ENCODE peak calls at places on chromosomes 6 and 20, in five cellular contexts. One of them, this sample, is unnamed.

GRCh38 chr6:169618526-169619490 is 83.0 kb downstream of the WDR27 start:
- DNase-seq in mammary epithelial cell: peak
- DNase-seq in fibroblast of lung: peak
- DNase-seq in endothelial cell of umbilical vein: no peak
- DNase-seq in DND-41: no peak
- DNase-seq in this sample: no peak

GRCh38 chr6:131101911-131102680 is 33.2 kb upstream of the AKAP7 start:
- DNase-seq in mammary epithelial cell: peak
- DNase-seq in fibroblast of lung: no peak
- DNase-seq in endothelial cell of umbilical vein: peak
- DNase-seq in DND-41: no peak
- DNase-seq in this sample: no peak

GRCh38 chr6:125114248-125114858 is 39.2 kb upstream of the TPD52L1 start:
- DNase-seq in mammary epithelial cell: peak
- DNase-seq in fibroblast of lung: peak
- DNase-seq in endothelial cell of umbilical vein: peak
- DNase-seq in DND-41: peak
- DNase-seq in this sample: peak

GRCh38 chr20:3276400-3277015 is 37.5 kb upstream of the SLC4A11 start:
- DNase-seq in mammary epithelial cell: peak
- DNase-seq in fibroblast of lung: peak
- DNase-seq in endothelial cell of umbilical vein: peak
- DNase-seq in DND-41: no peak
- DNase-seq in this sample: peak

GRCh38 chr20:16472045-16472872 is 101.0 kb downstream of the KIF16B start:
- DNase-seq in mammary epithelial cell: peak
- DNase-seq in fibroblast of lung: no peak
- DNase-seq in endothelial cell of umbilical vein: no peak
- DNase-seq in DND-41: no peak
- DNase-seq in this sample: no peak

GRCh38 chr20:33561981-33562601 is 72.2 kb downstream of the CBFA2T2 start:
- DNase-seq in mammary epithelial cell: peak
- DNase-seq in fibroblast of lung: peak
- DNase-seq in endothelial cell of umbilical vein: peak
- DNase-seq in DND-41: no peak
- DNase-seq in this sample: no peak

GRCh38 chr6:33453361-33454008 is 891 bp upstream of the ZBTB9 start:
- DNase-seq in mammary epithelial cell: peak
- DNase-seq in fibroblast of lung: no peak
- DNase-seq in endothelial cell of umbilical vein: no peak
- DNase-seq in DND-41: no peak
- DNase-seq in this sample: peak

GRCh38 chr20:17594443-17594842 is 24.6 kb downstream of the DSTN start:
- DNase-seq in mammary epithelial cell: peak
- DNase-seq in fibroblast of lung: peak
- DNase-seq in endothelial cell of umbilical vein: peak
- DNase-seq in DND-41: no peak
- DNase-seq in this sample: no peak

GRCh38 chr6:37788259-37788658 is 31.3 kb upstream of the ZFAND3 start:
- DNase-seq in mammary epithelial cell: peak
- DNase-seq in fibroblast of lung: no peak
- DNase-seq in endothelial cell of umbilical vein: no peak
- DNase-seq in DND-41: no peak
- DNase-seq in this sample: no peak

GRCh38 chr6:33428219-33428890 is 8.5 kb downstream of the SYNGAP1 start:
- DNase-seq in mammary epithelial cell: peak
- DNase-seq in fibroblast of lung: no peak
- DNase-seq in endothelial cell of umbilical vein: peak
- DNase-seq in DND-41: peak
- DNase-seq in this sample: peak

GRCh38 chr20:59606566-59606965 is 2.2 kb downstream of the PHACTR3 start:
- DNase-seq in mammary epithelial cell: no peak
- DNase-seq in fibroblast of lung: no peak
- DNase-seq in endothelial cell of umbilical vein: no peak
- DNase-seq in DND-41: no peak
- DNase-seq in this sample: no peak

GRCh38 chr20:59603727-59604608 is at the start of gene PHACTR3:
- DNase-seq in mammary epithelial cell: no peak
- DNase-seq in fibroblast of lung: no peak
- DNase-seq in endothelial cell of umbilical vein: no peak
- DNase-seq in DND-41: no peak
- DNase-seq in this sample: no peak

GRCh38 chr20:59608396-59608795 is 4.1 kb downstream of the PHACTR3 start:
- DNase-seq in mammary epithelial cell: no peak
- DNase-seq in fibroblast of lung: no peak
- DNase-seq in endothelial cell of umbilical vein: no peak
- DNase-seq in DND-41: no peak
- DNase-seq in this sample: no peak

GRCh38 chr20:59604770-59605665 is 678 bp downstream of the PHACTR3 start:
- DNase-seq in mammary epithelial cell: no peak
- DNase-seq in fibroblast of lung: no peak
- DNase-seq in endothelial cell of umbilical vein: no peak
- DNase-seq in DND-41: no peak
- DNase-seq in this sample: no peak

GRCh38 chr20:59605691-59606364 is 1.5 kb downstream of the PHACTR3 start:
- DNase-seq in mammary epithelial cell: no peak
- DNase-seq in fibroblast of lung: no peak
- DNase-seq in endothelial cell of umbilical vein: no peak
- DNase-seq in DND-41: no peak
- DNase-seq in this sample: no peak
- TF ChIP-seq EZH2 in mammary epithelial cell: no peak
- TF ChIP-seq EZH2 in fibroblast of lung: no peak
- TF ChIP-seq EZH2 in endothelial cell of umbilical vein: no peak
- TF ChIP-seq EZH2 in DND-41: no peak
- TF ChIP-seq EZH2 in this sample: no peak

DNA sequence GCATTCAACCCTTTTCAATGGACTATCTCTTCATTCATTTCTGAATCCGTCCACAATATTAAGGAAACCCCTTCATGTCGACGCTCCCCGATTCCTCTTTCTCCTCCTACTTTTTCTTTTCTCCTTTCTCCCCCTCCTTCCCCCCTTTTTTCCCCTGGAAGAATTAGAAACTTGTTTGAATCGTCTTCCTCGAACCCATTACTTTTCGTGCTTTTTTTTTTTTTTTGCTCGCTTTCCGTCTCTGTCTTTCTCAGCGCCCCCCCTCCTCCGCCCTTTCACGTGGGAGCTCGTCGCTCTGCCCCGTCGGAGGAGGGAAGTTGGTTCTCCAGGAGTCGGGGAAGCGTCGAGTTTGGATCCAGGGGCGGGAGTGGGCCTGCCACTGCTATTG is 2.3 kb upstream of the NKX2-2 start:
- DNase-seq in mammary epithelial cell: no peak
- DNase-seq in fibroblast of lung: no peak
- DNase-seq in endothelial cell of umbilical vein: no peak
- DNase-seq in DND-41: no peak
- DNase-seq in this sample: no peak
- TF ChIP-seq EZH2 in mammary epithelial cell: peak
- TF ChIP-seq EZH2 in fibroblast of lung: no peak
- TF ChIP-seq EZH2 in endothelial cell of umbilical vein: no peak
- TF ChIP-seq EZH2 in DND-41: no peak
- TF ChIP-seq EZH2 in this sample: no peak

DNA sequence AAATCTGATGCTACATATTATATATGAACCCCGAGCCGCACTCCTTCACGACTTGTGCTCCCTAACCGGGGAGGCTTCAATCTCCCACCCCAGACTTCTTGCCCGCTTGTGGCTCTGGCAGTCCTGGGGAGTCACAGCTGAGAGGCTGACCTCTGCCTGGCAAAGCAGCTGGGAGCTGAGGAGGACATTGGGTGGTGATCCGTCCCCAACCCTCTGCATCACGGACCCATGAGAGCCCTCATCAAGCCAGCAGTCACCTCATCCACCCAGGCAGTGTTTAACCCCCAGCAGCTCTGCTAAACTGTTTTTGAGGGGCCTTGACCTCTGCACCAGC is 33.7 kb upstream of the CDH22 start:
- DNase-seq in mammary epithelial cell: no peak
- DNase-seq in fibroblast of lung: no peak
- DNase-seq in endothelial cell of umbilical vein: no peak
- DNase-seq in DND-41: no peak
- DNase-seq in this sample: no peak
- TF ChIP-seq EZH2 in mammary epithelial cell: no peak
- TF ChIP-seq EZH2 in fibroblast of lung: no peak
- TF ChIP-seq EZH2 in endothelial cell of umbilical vein: no peak
- TF ChIP-seq EZH2 in DND-41: no peak
- TF ChIP-seq EZH2 in this sample: no peak

DNA sequence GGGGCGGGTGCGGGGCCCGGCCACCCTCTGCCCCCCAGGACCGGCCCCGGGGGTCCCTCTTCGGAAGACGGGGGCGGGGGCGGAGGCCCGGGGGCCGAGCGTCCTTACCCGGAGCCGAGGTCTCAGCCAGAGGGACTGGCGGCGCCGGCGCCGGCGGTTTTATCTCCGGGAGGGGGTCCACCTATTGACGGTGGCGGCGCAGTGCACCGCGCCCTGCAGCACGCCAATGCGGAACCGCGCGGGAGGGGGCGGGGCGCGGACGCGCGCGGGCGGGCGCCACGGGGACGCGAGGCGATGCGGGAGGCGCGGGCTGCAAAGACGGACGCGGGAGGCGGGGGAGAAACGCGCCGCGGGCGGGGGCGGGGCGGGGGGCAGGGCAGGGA is at the start of gene EEF1A2:
- DNase-seq in mammary epithelial cell: no peak
- DNase-seq in fibroblast of lung: no peak
- DNase-seq in endothelial cell of umbilical vein: no peak
- DNase-seq in DND-41: no peak
- DNase-seq in this sample: no peak
- TF ChIP-seq EZH2 in mammary epithelial cell: no peak
- TF ChIP-seq EZH2 in fibroblast of lung: no peak
- TF ChIP-seq EZH2 in endothelial cell of umbilical vein: peak
- TF ChIP-seq EZH2 in DND-41: no peak
- TF ChIP-seq EZH2 in this sample: no peak

DNA sequence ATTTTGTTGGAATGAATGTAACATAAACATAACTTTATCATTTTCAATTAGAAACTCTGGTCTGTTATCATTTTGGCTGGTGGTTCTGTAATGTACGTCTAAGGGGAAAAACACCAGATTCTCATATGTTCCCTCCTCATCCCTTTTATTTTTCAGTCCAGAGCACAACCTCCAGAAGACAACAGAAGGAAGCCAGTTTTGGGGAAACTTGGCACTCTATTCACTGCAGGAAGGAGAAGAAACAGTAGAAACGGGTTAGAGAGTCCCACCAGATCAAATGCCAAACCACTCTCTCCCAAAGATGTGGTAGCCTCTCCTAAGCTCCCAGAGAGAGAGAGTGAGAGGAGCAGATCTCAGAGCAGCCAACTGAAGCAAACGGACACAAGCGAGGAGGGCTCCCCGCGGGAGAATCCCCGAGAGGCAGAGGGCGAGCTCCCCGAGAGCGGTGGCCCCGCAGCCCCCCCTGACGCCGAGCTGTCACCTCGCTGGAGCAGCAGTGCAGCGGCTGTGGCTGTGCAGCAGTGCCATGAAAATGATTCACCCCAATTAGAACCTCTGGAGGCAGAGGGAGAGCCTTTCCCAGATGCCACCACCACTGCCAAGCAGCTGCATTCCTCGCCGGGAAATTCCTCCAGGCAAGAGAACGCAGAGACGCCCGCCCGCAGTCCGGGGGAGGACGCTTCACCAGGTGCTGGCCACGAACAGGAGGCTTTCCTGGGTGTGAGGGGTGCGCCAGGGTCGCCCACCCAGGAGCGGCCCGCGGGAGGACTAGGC is 117.8 kb downstream of the RTN4IP1 start:
- DNase-seq in mammary epithelial cell: peak
- DNase-seq in fibroblast of lung: peak
- DNase-seq in endothelial cell of umbilical vein: peak
- DNase-seq in DND-41: peak
- DNase-seq in this sample: no peak
- TF ChIP-seq EZH2 in mammary epithelial cell: no peak
- TF ChIP-seq EZH2 in fibroblast of lung: no peak
- TF ChIP-seq EZH2 in endothelial cell of umbilical vein: peak
- TF ChIP-seq EZH2 in DND-41: no peak
- TF ChIP-seq EZH2 in this sample: no peak

GRCh38 chr6:44300424-44300823 is 12.7 kb downstream of the AARS2 start:
- DNase-seq in mammary epithelial cell: no peak
- DNase-seq in fibroblast of lung: no peak
- DNase-seq in endothelial cell of umbilical vein: no peak
- DNase-seq in DND-41: no peak
- DNase-seq in this sample: no peak

GRCh38 chr6:44297063-44298038 is 15.8 kb downstream of the AARS2 start:
- DNase-seq in mammary epithelial cell: peak
- DNase-seq in fibroblast of lung: no peak
- DNase-seq in endothelial cell of umbilical vein: peak
- DNase-seq in DND-41: no peak
- DNase-seq in this sample: no peak

GRCh38 chr6:44298864-44299263 is 14.3 kb downstream of the AARS2 start:
- DNase-seq in mammary epithelial cell: no peak
- DNase-seq in fibroblast of lung: no peak
- DNase-seq in endothelial cell of umbilical vein: no peak
- DNase-seq in DND-41: no peak
- DNase-seq in this sample: no peak

GRCh38 chr6:44301106-44301505 is 12.0 kb downstream of the AARS2 start:
- DNase-seq in mammary epithelial cell: no peak
- DNase-seq in fibroblast of lung: no peak
- DNase-seq in endothelial cell of umbilical vein: no peak
- DNase-seq in DND-41: no peak
- DNase-seq in this sample: no peak

GRCh38 chr6:44298055-44298803 is 14.9 kb downstream of the AARS2 start:
- DNase-seq in mammary epithelial cell: no peak
- DNase-seq in fibroblast of lung: no peak
- DNase-seq in endothelial cell of umbilical vein: no peak
- DNase-seq in DND-41: no peak
- DNase-seq in this sample: no peak
- TF ChIP-seq EZH2 in mammary epithelial cell: peak
- TF ChIP-seq EZH2 in fibroblast of lung: no peak
- TF ChIP-seq EZH2 in endothelial cell of umbilical vein: no peak
- TF ChIP-seq EZH2 in DND-41: no peak
- TF ChIP-seq EZH2 in this sample: no peak

DNA sequence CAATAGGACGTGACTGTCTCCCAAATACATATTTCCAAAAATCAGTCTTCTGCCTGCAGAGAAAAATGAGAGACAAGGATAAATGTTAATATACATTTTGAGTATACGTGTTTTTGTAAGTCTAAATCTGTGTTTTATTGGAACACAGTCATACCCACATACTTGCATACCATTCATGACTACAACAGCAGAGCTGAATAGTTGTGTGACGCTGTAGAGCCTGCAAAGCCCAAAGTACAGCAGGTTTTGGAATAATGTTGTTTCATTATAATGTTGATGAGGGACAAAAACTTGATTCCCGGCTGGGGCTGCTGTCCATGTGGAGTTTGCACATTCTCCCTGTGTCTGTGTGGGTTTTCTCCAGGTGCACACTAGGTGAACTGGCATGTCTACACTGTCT is 23.8 kb upstream of the FBXO9 start:
- DNase-seq in mammary epithelial cell: no peak
- DNase-seq in fibroblast of lung: peak
- DNase-seq in endothelial cell of umbilical vein: no peak
- DNase-seq in DND-41: no peak
- DNase-seq in this sample: no peak
- TF ChIP-seq EZH2 in mammary epithelial cell: no peak
- TF ChIP-seq EZH2 in fibroblast of lung: no peak
- TF ChIP-seq EZH2 in endothelial cell of umbilical vein: no peak
- TF ChIP-seq EZH2 in DND-41: no peak
- TF ChIP-seq EZH2 in this sample: no peak